ENCODE peak calls at places on chromosomes 3 and 15, in six cellular contexts. F is ovary, S is sigmoid colon, J is ascending aorta, G is right lobe of liver, Z is PC-3. H is an unnamed sample.

GRCh38 chr3:182626484-182627467 is 166.5 kb upstream of the ATP11B start:
- DNase-seq in J (no peak), S (no peak), F (no peak), Z (peak; percentile 59), G (no peak), H (no peak)

GRCh38 chr15:31326729-31327673 is at the start of gene KLF13:
- DNase-seq in J (peak; percentile 82), Z (peak; percentile 55), S (peak; percentile 85), G (peak; percentile 78), F (peak; percentile 69), H (peak; percentile 78)

GRCh38 chr3:156383433-156384025 is 171.4 kb downstream of the SSR3 start:
- DNase-seq in Z (no peak), S (no peak), G (no peak), J (no peak), F (no peak), H (no peak)

GRCh38 chr3:62242846-62243245 is 130.5 kb downstream of the FEZF2 start:
- DNase-seq in Z (no peak), G (no peak), F (no peak), S (no peak), J (no peak), H (no peak)

GRCh38 chr15:65856821-65857455 is 12.4 kb upstream of the RAB11A start:
- DNase-seq in G (peak; percentile 68), Z (peak; percentile 71), J (peak; percentile 87), F (peak; percentile 59), S (peak; percentile 80), H (peak; percentile 56)

GRCh38 chr3:39378092-39378491 is 5.1 kb upstream of the SLC25A38 start:
- DNase-seq in J (no peak), G (peak; percentile 47), F (peak; percentile 51), S (no peak), Z (peak; percentile 78), H (no peak)

GRCh38 chr3:177713921-177714900 is 516.9 kb upstream of the TBL1XR1 start:
- DNase-seq in Z (no peak), F (no peak), G (no peak), J (no peak), S (no peak), H (no peak)

GRCh38 chr3:129723558-129724324 is 117.3 kb upstream of the PLXND1 start:
- DNase-seq in G (peak; percentile 32), J (peak; percentile 72), F (peak; percentile 77), Z (no peak), S (peak; percentile 92), H (peak; percentile 65)

GRCh38 chr3:46378426-46378942 is 7.7 kb downstream of the CCR5 start:
- DNase-seq in F (peak; percentile 36), Z (peak; percentile 83), S (peak; percentile 73), G (peak; percentile 67), J (peak; percentile 71), H (peak; percentile 79)

GRCh38 chr3:152376351-152377183 is 107.8 kb downstream of the MBNL1 start:
- DNase-seq in S (no peak), J (no peak), F (no peak), Z (peak; percentile 51), G (no peak), H (no peak)

GRCh38 chr3:27253831-27254230 is 115.4 kb downstream of the NEK10 start:
- DNase-seq in Z (peak; percentile 81), F (no peak), G (peak; percentile 24), J (no peak), S (no peak), H (no peak)

GRCh38 chr3:52827866-52828376 is 2.6 kb downstream of the ITIH4 start:
- DNase-seq in F (no peak), G (peak; percentile 83), J (no peak), Z (no peak), S (no peak), H (no peak)

GRCh38 chr3:183244219-183244618 is 8.8 kb upstream of the B3GNT5 start:
- DNase-seq in Z (peak; percentile 91), J (peak; percentile 76), F (no peak), G (peak; percentile 68), S (peak; percentile 71), H (peak; percentile 56)

GRCh38 chr3:125068265-125068664 is 12.5 kb upstream of the HEG1 start:
- DNase-seq in G (no peak), J (peak; percentile 13), Z (no peak), F (no peak), S (no peak), H (no peak)

GRCh38 chr3:125072310-125072709 is 16.5 kb upstream of the HEG1 start:
- DNase-seq in G (no peak), Z (no peak), J (no peak), S (no peak), F (no peak), H (no peak)

GRCh38 chr3:125072749-125073404 is 17.1 kb upstream of the HEG1 start:
- DNase-seq in S (no peak), J (no peak), G (no peak), F (no peak), Z (no peak), H (no peak)

GRCh38 chr3:125069452-125069851 is 13.7 kb upstream of the HEG1 start:
- DNase-seq in F (no peak), S (no peak), G (no peak), J (peak; percentile 55), Z (no peak), H (no peak)

DNA sequence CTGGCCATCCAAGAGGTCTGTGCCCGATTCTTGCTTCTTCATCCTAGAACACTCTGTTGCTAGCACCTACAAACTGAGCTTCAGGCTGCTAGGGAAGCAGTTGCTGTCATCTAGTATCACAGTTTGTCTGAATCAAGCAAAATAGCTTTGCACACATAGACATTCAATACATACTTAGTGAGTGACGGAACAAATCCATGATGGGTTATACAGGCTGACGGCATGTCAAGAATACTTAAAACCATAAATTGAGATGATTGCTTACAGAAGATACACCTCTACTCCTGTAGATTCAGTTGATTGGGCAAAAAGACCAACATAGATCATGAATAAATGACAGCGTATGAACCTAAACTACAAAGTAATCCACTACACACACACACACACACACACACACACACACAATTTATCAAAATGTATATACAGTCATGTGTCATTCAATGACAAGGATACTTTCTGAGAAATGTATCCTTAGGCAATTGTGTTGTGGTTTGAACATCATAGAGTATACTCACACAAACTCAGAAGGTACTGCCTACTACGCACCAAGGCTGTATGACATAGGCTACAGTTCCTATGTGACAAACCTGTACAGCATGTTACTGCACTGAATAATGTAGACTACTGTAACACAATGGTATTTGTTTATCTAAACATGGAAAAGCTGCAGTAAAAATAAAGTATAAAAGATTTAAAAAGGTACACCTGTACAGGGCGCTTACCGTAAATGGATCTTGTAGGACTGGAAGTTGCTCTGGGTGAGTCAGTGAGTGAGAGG is 14.4 kb upstream of the HEG1 start:
- DNase-seq in S (no peak), G (no peak), J (peak; percentile 11), Z (no peak), F (no peak), H (no peak)
- H3K27ac ChIP-seq in S (no peak overlapping the region), G (no peak overlapping the region), J (no peak overlapping the region), Z (no peak overlapping the region), F (no peak overlapping the region), H (no peak overlapping the region)

DNA sequence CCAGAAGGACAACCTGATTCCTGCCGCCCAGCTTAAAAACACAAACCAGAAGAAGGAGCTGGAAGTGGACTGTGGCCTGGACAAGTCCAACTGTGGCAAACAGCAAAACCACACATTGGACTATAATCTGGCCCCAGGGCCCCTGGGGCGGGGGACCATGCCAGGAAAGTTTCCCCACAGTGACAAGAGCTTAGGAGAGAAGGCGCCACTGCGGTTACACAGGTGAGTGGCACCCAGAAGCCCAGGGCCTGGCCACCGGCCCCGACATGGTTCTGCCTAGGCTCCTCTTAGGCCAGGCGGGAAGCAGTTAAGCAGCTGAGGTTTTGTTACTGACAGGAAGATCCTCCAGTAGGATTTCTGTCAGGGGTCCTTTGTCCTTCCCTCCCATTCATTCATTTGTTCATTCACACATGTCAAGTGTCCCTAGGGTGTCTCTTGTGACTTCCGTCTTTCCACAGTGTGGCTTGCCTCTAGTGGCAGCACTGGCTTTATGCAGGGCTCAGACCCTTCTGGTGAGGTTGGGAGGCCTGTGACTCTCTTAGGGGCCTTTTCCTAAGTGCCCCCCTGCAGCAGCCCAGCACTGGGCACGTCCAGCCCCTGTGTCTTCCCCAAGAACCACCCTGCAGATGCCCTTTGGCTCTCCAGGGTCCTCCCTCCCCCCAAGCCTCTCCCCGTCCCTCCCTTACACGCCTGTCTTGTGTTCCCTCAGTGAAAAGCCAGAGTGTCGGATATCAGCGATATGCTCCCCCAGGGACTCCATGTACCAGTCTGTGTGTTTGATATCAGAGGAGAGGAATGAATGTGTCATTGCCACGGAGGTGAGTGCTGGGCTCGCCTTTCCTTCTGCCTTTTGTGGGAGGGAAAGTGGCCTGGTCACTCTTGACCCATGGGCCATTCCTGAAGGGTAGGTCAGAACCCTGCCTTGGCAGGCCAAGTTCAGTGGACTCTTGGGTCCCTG is 7.8 kb downstream of the DLL4 start:
- DNase-seq in F (no peak), G (no peak), S (no peak), J (no peak), Z (no peak), H (peak; percentile 36)
- H3K27ac ChIP-seq in F (no peak overlapping the region), G (no peak overlapping the region), S (no peak overlapping the region), J (peak overlapping the region; percentile 3), Z (no peak overlapping the region), H (peak overlapping the region; percentile 67)

GRCh38 chr3:181336597-181336996 is 347.1 kb upstream of the DNAJC19 start:
- DNase-seq in S (no peak), J (no peak), F (no peak), G (no peak), Z (no peak), H (no peak)
- H3K27ac ChIP-seq in S (no peak overlapping the region), J (no peak overlapping the region), F (no peak overlapping the region), G (no peak overlapping the region), Z (no peak overlapping the region), H (no peak overlapping the region)

GRCh38 chr15:33093234-33093633 is 101.3 kb downstream of the FMN1 start:
- DNase-seq in G (no peak), S (no peak), F (no peak), J (no peak), Z (no peak), H (no peak)

GRCh38 chr15:33089165-33089877 is 105.2 kb downstream of the FMN1 start:
- DNase-seq in S (no peak), F (no peak), G (no peak), J (no peak), Z (no peak), H (no peak)

GRCh38 chr15:33091983-33092688 is 102.4 kb downstream of the FMN1 start:
- DNase-seq in J (no peak), G (no peak), Z (no peak), S (no peak), F (no peak), H (no peak)

GRCh38 chr15:33086500-33087141 is 107.9 kb downstream of the FMN1 start:
- DNase-seq in S (no peak), F (no peak), Z (peak; percentile 84), G (no peak), J (no peak), H (no peak)

DNA sequence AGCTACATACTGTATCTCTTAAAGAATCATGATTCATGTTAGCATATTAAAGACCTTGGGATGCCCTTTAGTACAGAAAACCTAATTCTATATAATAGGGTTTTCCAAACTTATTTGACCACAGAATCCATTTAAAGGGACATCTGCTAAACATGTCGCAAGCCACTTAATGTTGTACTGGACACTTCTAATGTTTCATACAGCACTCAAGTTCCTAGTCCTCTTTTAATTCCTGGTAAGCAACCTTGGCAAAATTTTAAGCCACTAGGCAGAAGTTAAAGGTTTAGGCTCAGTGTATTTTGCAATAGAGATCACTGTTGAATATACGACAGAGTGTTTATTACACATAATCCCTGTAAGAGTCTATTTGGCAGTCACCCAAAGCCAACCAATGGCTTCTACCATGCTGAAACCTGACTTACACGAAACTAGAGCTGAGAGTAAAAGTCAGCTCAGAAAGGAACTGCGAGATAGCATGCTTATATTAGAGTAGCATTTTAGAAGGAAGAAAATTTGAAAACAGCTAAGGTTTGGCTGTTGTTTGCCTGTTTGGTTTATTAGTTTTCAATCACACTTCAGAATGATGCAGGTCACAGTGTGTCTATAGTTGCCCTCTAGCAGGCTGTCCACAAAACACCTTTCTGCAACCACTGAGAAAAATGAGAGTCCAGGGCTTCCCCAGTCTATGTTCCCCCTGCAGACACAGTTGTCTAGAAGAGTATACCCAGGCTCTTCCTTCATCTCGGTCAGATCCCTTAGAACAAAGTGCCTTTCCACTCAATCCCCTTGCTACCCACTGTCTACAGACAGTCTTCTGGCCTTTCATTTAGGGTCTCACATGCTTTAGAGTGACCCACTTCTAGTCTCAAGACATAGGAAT is 104.4 kb downstream of the FMN1 start:
- DNase-seq in Z (peak; percentile 74), J (no peak), S (no peak), F (no peak), G (no peak), H (no peak)
- H3K27ac ChIP-seq in Z (no peak overlapping the region), J (no peak overlapping the region), S (no peak overlapping the region), F (no peak overlapping the region), G (no peak overlapping the region), H (no peak overlapping the region)